ENCODE peak calls at places on chromosomes 3 and 15, in four cellular contexts. Z, L, U and A are unnamed samples.
A peak's percentile ranks its signal among the peaks of the same experiment; 100 is the strongest.

GRCh38 chr15:68818088-68818670 is 2.5 kb downstream of the ANP32A start:
- DNase-seq in U (peak; percentile 80), Z (peak; percentile 89), L (peak; percentile 84), A (peak; percentile 89)

GRCh38 chr3:170469151-170470062 is 50.7 kb downstream of the CLDN11 start:
- DNase-seq in U (no peak), L (peak; percentile 49), Z (no peak), A (no peak)

GRCh38 chr3:172848910-172849309 is 98.4 kb downstream of the ECT2 start:
- DNase-seq in L (no peak), Z (no peak), U (no peak), A (peak; percentile 41)

GRCh38 chr3:83514130-83514914 is 1444.5 kb upstream of the CADM2 start:
- DNase-seq in L (no peak), Z (no peak), U (no peak), A (no peak)

GRCh38 chr3:39970982-39971381 is 161.6 kb downstream of the MYRIP start:
- DNase-seq in Z (no peak), L (no peak), U (no peak), A (no peak)

GRCh38 chr3:38579551-38580449 is 69.7 kb downstream of the SCN5A start:
- DNase-seq in U (peak; percentile 8), L (peak; percentile 1), Z (peak; percentile 29), A (no peak)

GRCh38 chr3:143831998-143832397 is 16.3 kb downstream of the SLC9A9 start:
- DNase-seq in L (no peak), U (no peak), Z (no peak), A (no peak)

GRCh38 chr3:15318661-15319060 is 13.7 kb downstream of the SH3BP5 start:
- DNase-seq in L (no peak), U (no peak), Z (no peak), A (no peak)

GRCh38 chr3:58323795-58324674 is 8.7 kb upstream of the PXK start:
- DNase-seq in Z (no peak), L (no peak), U (no peak), A (no peak)

GRCh38 chr3:64501298-64501906 is 186.4 kb downstream of the ADAMTS9 start:
- DNase-seq in Z (no peak), U (no peak), L (peak; percentile 84), A (peak; percentile 93)

GRCh38 chr3:194136519-194137313 is 768 bp downstream of the HES1 start:
- DNase-seq in Z (peak; percentile 79), L (peak; percentile 75), U (peak; percentile 61), A (peak; percentile 63)

GRCh38 chr3:24522155-24522579 is 27.5 kb upstream of the THRB start:
- DNase-seq in Z (no peak), U (no peak), L (no peak), A (peak; percentile 37)

DNA sequence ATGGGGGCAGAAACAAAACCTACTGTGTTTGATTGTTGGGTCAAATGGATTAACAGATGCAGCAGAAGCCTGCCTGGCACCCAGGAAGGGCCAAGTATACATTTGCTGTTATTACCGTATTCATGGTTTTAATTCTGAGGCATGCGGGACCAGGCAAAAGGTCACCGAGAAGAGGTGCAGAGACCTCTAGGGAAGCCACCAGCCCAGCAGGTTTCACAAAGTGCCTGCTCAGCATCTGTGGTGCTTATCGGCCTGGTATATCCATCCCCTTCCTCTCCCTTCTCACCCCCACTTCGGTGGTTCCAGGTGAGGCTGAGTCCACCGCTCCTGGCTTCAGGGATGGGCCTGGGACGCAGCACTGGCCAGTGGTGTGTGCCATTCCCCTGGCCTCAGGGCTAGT is 13.1 kb downstream of the TPRA1 start:
- DNase-seq in Z (no peak), U (no peak), L (no peak), A (no peak)
- H3K36me3 ChIP-seq in Z (peaks cover 39% of the 10 kb centered on the region), U (peaks cover 82% of the 10 kb centered on the region), L (peaks cover 69% of the 10 kb centered on the region), A (peaks cover 81% of the 10 kb centered on the region)

GRCh38 chr3:16377847-16378302 is 112.9 kb downstream of the OXNAD1 start:
- DNase-seq in Z (no peak), U (no peak), L (no peak), A (no peak)
- H3K4me1 ChIP-seq in Z (peaks cover 17% of the 10 kb centered on the region), U (peaks cover 18% of the 10 kb centered on the region), L (no peaks in the 10 kb centered on the region), A (peaks cover 26% of the 10 kb centered on the region)

GRCh38 chr15:48423342-48423741 is 92.1 kb downstream of the DUT start:
- DNase-seq in U (no peak), Z (no peak), L (no peak), A (no peak)

GRCh38 chr15:48424076-48424475 is 92.8 kb downstream of the DUT start:
- DNase-seq in L (peak; percentile 73), U (no peak), Z (no peak), A (no peak)

GRCh38 chr15:48419896-48420295 is 88.7 kb downstream of the DUT start:
- DNase-seq in L (no peak), U (no peak), Z (no peak), A (no peak)

GRCh38 chr15:48421362-48421761 is 90.1 kb downstream of the DUT start:
- DNase-seq in U (no peak), L (no peak), Z (no peak), A (no peak)

DNA sequence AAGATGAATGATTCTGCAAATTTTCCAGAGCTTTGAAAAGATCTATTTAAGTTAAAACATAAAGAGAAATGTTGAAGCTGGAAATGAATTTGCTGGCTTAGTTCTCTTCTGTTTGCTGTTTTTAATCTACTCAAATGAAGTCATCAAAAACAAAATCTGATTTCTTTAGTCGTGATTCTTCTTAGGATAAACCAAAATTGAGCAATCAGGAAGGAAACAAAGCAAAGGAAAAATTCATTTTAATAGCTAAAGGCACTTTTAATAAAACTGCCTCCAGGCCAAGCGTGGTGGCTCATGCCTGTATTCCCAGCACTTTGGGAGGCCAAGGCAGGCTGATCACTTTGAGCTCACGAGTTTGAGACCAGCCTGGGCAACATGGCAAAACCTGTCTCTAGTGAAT is 91.2 kb downstream of the DUT start:
- DNase-seq in Z (no peak), L (peak; percentile 80), U (no peak), A (no peak)
- H3K36me3 ChIP-seq in Z (peaks cover 19% of the 10 kb centered on the region), L (peaks cover 96% of the 10 kb centered on the region), U (peaks cover 38% of the 10 kb centered on the region), A (peaks cover 96% of the 10 kb centered on the region)

GRCh38 chr15:89808160-89808870 is 6.3 kb downstream of the ANPEP start:
- DNase-seq in L (no peak), Z (no peak), U (peak; percentile 11), A (no peak)

GRCh38 chr15:89806217-89806564 is 8.5 kb downstream of the ANPEP start:
- DNase-seq in U (peak; percentile 20), L (no peak), Z (no peak), A (no peak)

GRCh38 chr15:89807689-89808088 is 7.0 kb downstream of the ANPEP start:
- DNase-seq in L (no peak), Z (no peak), U (no peak), A (no peak)

GRCh38 chr15:89805241-89806216 is 9.1 kb downstream of the ANPEP start:
- DNase-seq in Z (no peak), L (no peak), U (peak; percentile 28), A (no peak)

GRCh38 chr15:89806565-89807550 is 7.8 kb downstream of the ANPEP start:
- DNase-seq in U (peak; percentile 14), L (no peak), Z (no peak), A (no peak)
- H3K4me1 ChIP-seq in U (peaks cover 4% of the 10 kb centered on the region), L (peaks cover 32% of the 10 kb centered on the region), Z (no peaks in the 10 kb centered on the region), A (peaks cover 10% of the 10 kb centered on the region)

GRCh38 chr15:75925440-75925839 is 21.8 kb downstream of the FBXO22 start:
- DNase-seq in U (no peak), Z (no peak), L (no peak), A (no peak)

GRCh38 chr15:75927601-75928000 is 23.9 kb downstream of the FBXO22 start:
- DNase-seq in U (no peak), L (no peak), Z (no peak), A (no peak)

GRCh38 chr15:75930866-75931265 is 27.2 kb downstream of the FBXO22 start:
- DNase-seq in U (no peak), L (no peak), Z (no peak), A (no peak)

GRCh38 chr15:75928680-75929608 is 25.3 kb downstream of the FBXO22 start:
- DNase-seq in Z (no peak), U (no peak), L (peak; percentile 30), A (no peak)

GRCh38 chr15:75929799-75930565 is 26.3 kb downstream of the FBXO22 start:
- DNase-seq in L (no peak), Z (no peak), U (no peak), A (no peak)
- H3K36me3 ChIP-seq in L (peaks cover 48% of the 10 kb centered on the region), Z (peaks cover 53% of the 10 kb centered on the region), U (peaks cover 44% of the 10 kb centered on the region), A (peaks cover 56% of the 10 kb centered on the region)

GRCh38 chr15:66879511-66879910 is 177.5 kb downstream of the SMAD6 start:
- DNase-seq in Z (no peak), U (no peak), L (no peak), A (no peak)

GRCh38 chr15:66879968-66880367 is 177.9 kb downstream of the SMAD6 start:
- DNase-seq in Z (no peak), U (no peak), L (no peak), A (peak; percentile 30)

GRCh38 chr15:66878761-66879160 is 176.7 kb downstream of the SMAD6 start:
- DNase-seq in L (no peak), U (no peak), Z (no peak), A (peak; percentile 22)

GRCh38 chr15:66881173-66881905 is 179.3 kb downstream of the SMAD6 start:
- DNase-seq in U (no peak), Z (no peak), L (no peak), A (no peak)

DNA sequence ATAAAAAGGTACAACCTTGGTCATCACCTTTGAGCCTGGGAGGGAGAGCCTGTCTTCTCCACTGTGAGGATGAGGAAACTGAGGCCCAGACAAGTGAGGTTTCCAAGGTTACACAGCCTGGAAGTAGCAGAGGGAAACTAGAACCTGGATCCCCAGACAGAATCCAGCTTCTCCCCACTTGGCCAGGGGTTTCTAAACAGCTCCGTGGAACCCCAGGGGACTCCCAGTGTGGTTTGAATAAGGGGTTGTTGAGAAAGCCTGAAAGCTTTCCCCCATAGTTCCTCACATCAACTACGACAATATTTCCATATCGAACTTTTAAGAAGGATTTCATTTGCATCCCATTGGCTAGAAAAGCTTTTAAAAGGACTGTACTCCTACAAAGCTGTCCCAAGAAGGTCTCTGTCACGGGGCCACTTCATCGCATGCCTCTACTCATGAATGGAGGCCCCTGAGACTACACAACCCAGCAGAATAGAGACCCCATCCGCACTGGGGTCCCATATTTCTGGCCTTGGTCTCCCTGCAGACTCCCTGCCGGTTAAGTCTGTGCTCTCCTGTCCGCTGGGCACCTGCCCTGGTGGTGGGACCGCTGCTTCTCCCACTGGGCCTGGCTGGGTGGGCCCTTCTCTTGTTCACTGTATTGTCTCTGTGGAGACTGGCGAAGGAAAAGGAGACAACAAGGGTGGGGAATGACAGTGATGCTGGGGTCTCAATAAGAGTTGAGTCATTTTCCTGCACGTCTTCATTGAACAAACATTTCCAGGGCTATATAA is 178.5 kb downstream of the SMAD6 start:
- DNase-seq in U (no peak), Z (no peak), L (no peak), A (peak; percentile 40)
- H3K4me1 ChIP-seq in U (peaks cover 31% of the 10 kb centered on the region), Z (peaks cover 20% of the 10 kb centered on the region), L (peaks cover 50% of the 10 kb centered on the region), A (peaks cover 45% of the 10 kb centered on the region)

DNA sequence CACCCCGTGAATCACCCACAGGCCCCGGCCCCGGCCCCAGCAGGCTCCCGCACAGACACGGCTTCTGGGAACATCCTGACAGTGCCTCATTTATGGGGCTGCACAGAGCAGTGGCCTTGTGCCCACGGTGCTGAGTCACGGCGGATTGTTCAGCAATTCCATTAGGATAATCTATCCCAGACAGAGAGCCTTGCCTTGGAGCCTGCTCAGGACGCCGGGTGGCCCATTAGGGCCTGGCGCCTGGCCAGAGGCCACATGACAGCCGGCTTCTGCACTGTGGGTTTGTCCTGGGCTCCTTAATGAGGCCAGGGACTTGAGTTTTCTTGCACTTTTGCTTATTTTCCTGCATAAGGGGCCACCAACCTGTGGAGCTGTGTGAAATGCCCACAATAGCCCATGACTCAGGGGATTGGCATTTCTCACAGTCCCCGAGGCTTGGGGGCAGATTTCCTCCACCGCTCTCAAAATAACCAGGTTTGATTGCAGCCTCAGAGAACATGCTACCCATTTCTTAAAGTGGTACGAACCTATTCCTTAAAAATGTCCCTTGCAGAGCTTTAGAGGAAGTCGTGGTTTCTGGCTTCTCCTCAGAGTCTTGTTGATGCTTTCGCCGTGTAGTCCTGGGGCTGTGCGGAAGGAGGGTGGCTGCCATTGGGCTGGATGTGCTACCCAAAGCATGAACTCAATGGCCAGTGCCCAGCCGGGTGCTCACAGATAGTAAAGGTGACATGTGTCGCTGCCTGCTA is 19.0 kb downstream of the SYNM start:
- DNase-seq in Z (peak; percentile 82), U (peak; percentile 69), L (peak; percentile 93), A (peak; percentile 99)
- H3K36me3 ChIP-seq in Z (no peaks in the 10 kb centered on the region), U (no peaks in the 10 kb centered on the region), L (no peaks in the 10 kb centered on the region), A (peaks cover 86% of the 10 kb centered on the region)